ENCODE peak calls at places on chromosomes 5 and 9, in four cellular contexts. Y is activated CD4-positive, alpha-beta T cell treated with anti-CD3 and anti-CD28 coated beads for 24 hours; W is hepatic stellate cell; K is mucosa of descending colon. D is an unnamed sample.

GRCh38 chr5:28580616-28581015 is 1542.2 kb upstream of the CDH9 start:
- DNase-seq in Y (no peak), W (no peak), K (no peak), D (no peak)

GRCh38 chr5:105274079-105274478 is 1711.5 kb upstream of the NUDT12 start:
- DNase-seq in Y (no peak), W (no peak), K (no peak), D (no peak)

GRCh38 chr5:59390074-59390659 is 503.4 kb downstream of the PDE4D start:
- DNase-seq in Y (no peak), W (no peak), K (no peak), D (no peak)

GRCh38 chr9:120326076-120326693 is 253.8 kb downstream of the CDK5RAP2 start:
- DNase-seq in Y (no peak), W (no peak), K (no peak), D (no peak)

GRCh38 chr5:125023673-125024072 is 277.2 kb upstream of the ZNF608 start:
- DNase-seq in Y (no peak), W (no peak), K (no peak), D (no peak)

GRCh38 chr5:126044111-126044668 is 379.0 kb upstream of the GRAMD2B start:
- DNase-seq in Y (no peak), W (peak; percentile 7), K (no peak), D (no peak)

GRCh38 chr5:33091571-33092363 is 349.0 kb upstream of the TARS1 start:
- DNase-seq in Y (no peak), W (peak; percentile 6), K (no peak), D (no peak)

GRCh38 chr5:135951257-135951656 is 3.5 kb downstream of the LECT2 start:
- DNase-seq in Y (no peak), W (no peak), K (no peak), D (no peak)

GRCh38 chr5:39019231-39019630 is 55.0 kb downstream of the RICTOR start:
- DNase-seq in Y (no peak), W (no peak), K (no peak), D (no peak)

GRCh38 chr9:134440636-134441226 is 114.5 kb downstream of the RXRA start:
- DNase-seq in Y (no peak), W (no peak), K (no peak), D (no peak)

GRCh38 chr5:113202904-113203716 is 226.5 kb downstream of the DCP2 start:
- DNase-seq in Y (no peak), W (no peak), K (no peak), D (peak; percentile 98)

GRCh38 chr9:34984049-34984448 is 5.5 kb upstream of the DNAJB5 start:
- DNase-seq in Y (no peak), W (peak; percentile 21), K (no peak), D (no peak)

GRCh38 chr9:89524888-89525385 is 27.0 kb upstream of the SEMA4D start:
- DNase-seq in Y (no peak), W (no peak), K (no peak), D (no peak)

GRCh38 chr9:134626576-134627416 is 14.8 kb upstream of the COL5A1 start:
- DNase-seq in Y (no peak), W (no peak), K (no peak), D (peak; percentile 33)

GRCh38 chr9:107216331-107216730 is 66.7 kb upstream of the RAD23B start:
- DNase-seq in Y (no peak), W (no peak), K (no peak), D (no peak)

GRCh38 chr5:73234156-73234555 is 61.2 kb downstream of the TMEM174 start:
- DNase-seq in Y (no peak), W (no peak), K (no peak), D (no peak)

GRCh38 chr9:134769084-134769455 is 111.5 kb upstream of the FCN2 start:
- DNase-seq in Y (no peak), W (no peak), K (no peak), D (no peak)

GRCh38 chr9:8734760-8735159 is 935.2 kb upstream of the DMAC1 start:
- DNase-seq in Y (no peak), W (no peak), K (no peak), D (no peak)

GRCh38 chr5:142506756-142507155 is 179.1 kb downstream of the FGF1 start:
- DNase-seq in Y (no peak), W (no peak), K (no peak), D (no peak)

GRCh38 chr9:136254381-136255165 is 9.0 kb upstream of the QSOX2 start:
- DNase-seq in Y (no peak), W (no peak), K (no peak), D (peak; percentile 65)

GRCh38 chr9:117681827-117682226 is 22.4 kb upstream of the TLR4 start:
- DNase-seq in Y (no peak), W (no peak), K (no peak), D (no peak)